ENCODE peak calls at places on chromosome 2, in seven cellular contexts. One of them, this sample, is unnamed.

GRCh38 chr2:167943877-167944276 is 303.5 kb downstream of the STK39 start:
- DNase-seq in fibroblast of pulmonary artery: peak
- DNase-seq in IMR-90: peak
- DNase-seq in tibial artery: no peak
- DNase-seq in GM23338: no peak
- DNase-seq in GM13977: no peak
- DNase-seq in tibial nerve: no peak
- DNase-seq in this sample: no peak

GRCh38 chr2:71282493-71282892 is 49.1 kb upstream of the ZNF638 start:
- DNase-seq in fibroblast of pulmonary artery: no peak
- DNase-seq in tibial artery: no peak
- DNase-seq in tibial nerve: no peak
- DNase-seq in GM13977: no peak
- DNase-seq in IMR-90: no peak
- DNase-seq in GM23338: peak
- DNase-seq in this sample: no peak

GRCh38 chr2:215900203-215900611 is 113.1 kb downstream of the MREG start:
- DNase-seq in IMR-90: peak
- DNase-seq in GM23338: no peak
- DNase-seq in fibroblast of pulmonary artery: peak
- DNase-seq in tibial artery: peak
- DNase-seq in tibial nerve: peak
- DNase-seq in GM13977: no peak
- DNase-seq in this sample: no peak

GRCh38 chr2:40041983-40042382 is 262.9 kb upstream of the THUMPD2 start:
- DNase-seq in GM13977: no peak
- DNase-seq in GM23338: no peak
- DNase-seq in tibial nerve: no peak
- DNase-seq in fibroblast of pulmonary artery: peak
- DNase-seq in tibial artery: no peak
- DNase-seq in IMR-90: peak
- DNase-seq in this sample: no peak

GRCh38 chr2:60707750-60708371 is 48.2 kb upstream of the PAPOLG start:
- DNase-seq in tibial artery: no peak
- DNase-seq in GM13977: peak
- DNase-seq in IMR-90: peak
- DNase-seq in tibial nerve: no peak
- DNase-seq in fibroblast of pulmonary artery: peak
- DNase-seq in GM23338: peak
- DNase-seq in this sample: peak

GRCh38 chr2:99975386-99975785 is 167.0 kb downstream of the AFF3 start:
- DNase-seq in fibroblast of pulmonary artery: peak
- DNase-seq in tibial nerve: no peak
- DNase-seq in IMR-90: peak
- DNase-seq in GM23338: no peak
- DNase-seq in tibial artery: no peak
- DNase-seq in GM13977: no peak
- DNase-seq in this sample: no peak

GRCh38 chr2:20447437-20448245 is 767 bp downstream of the RHOB start:
- DNase-seq in tibial nerve: no peak
- DNase-seq in GM23338: peak
- DNase-seq in GM13977: peak
- DNase-seq in fibroblast of pulmonary artery: peak
- DNase-seq in tibial artery: peak
- DNase-seq in IMR-90: peak
- DNase-seq in this sample: peak

GRCh38 chr2:240463866-240464481 is 28.5 kb downstream of the GPC1 start:
- DNase-seq in tibial artery: no peak
- DNase-seq in tibial nerve: peak
- DNase-seq in GM23338: no peak
- DNase-seq in IMR-90: no peak
- DNase-seq in GM13977: no peak
- DNase-seq in fibroblast of pulmonary artery: no peak
- DNase-seq in this sample: no peak

GRCh38 chr2:191930205-191930604 is 83.3 kb upstream of the CAVIN2 start:
- DNase-seq in tibial artery: no peak
- DNase-seq in IMR-90: no peak
- DNase-seq in tibial nerve: no peak
- DNase-seq in fibroblast of pulmonary artery: no peak
- DNase-seq in GM13977: no peak
- DNase-seq in GM23338: no peak
- DNase-seq in this sample: no peak

GRCh38 chr2:218570850-218571249 is 2.2 kb downstream of the CNOT9 start:
- DNase-seq in GM23338: no peak
- DNase-seq in fibroblast of pulmonary artery: peak
- DNase-seq in tibial nerve: no peak
- DNase-seq in IMR-90: peak
- DNase-seq in tibial artery: no peak
- DNase-seq in GM13977: no peak
- DNase-seq in this sample: no peak

GRCh38 chr2:42921721-42922120 is 129.3 kb upstream of the HAAO start:
- DNase-seq in tibial nerve: no peak
- DNase-seq in fibroblast of pulmonary artery: no peak
- DNase-seq in tibial artery: no peak
- DNase-seq in IMR-90: no peak
- DNase-seq in GM23338: no peak
- DNase-seq in GM13977: no peak
- DNase-seq in this sample: no peak

GRCh38 chr2:219010162-219010756 is 17.0 kb upstream of the CRYBA2 start:
- DNase-seq in tibial artery: no peak
- DNase-seq in IMR-90: no peak
- DNase-seq in GM23338: peak
- DNase-seq in GM13977: no peak
- DNase-seq in tibial nerve: no peak
- DNase-seq in fibroblast of pulmonary artery: peak
- DNase-seq in this sample: peak

GRCh38 chr2:236634203-236634602 is 64.6 kb downstream of the ACKR3 start:
- DNase-seq in GM23338: no peak
- DNase-seq in fibroblast of pulmonary artery: no peak
- DNase-seq in GM13977: no peak
- DNase-seq in tibial nerve: no peak
- DNase-seq in tibial artery: no peak
- DNase-seq in IMR-90: no peak
- DNase-seq in this sample: no peak

GRCh38 chr2:122737429-122738077 is 982.1 kb downstream of the TSN start:
- DNase-seq in IMR-90: no peak
- DNase-seq in GM23338: no peak
- DNase-seq in fibroblast of pulmonary artery: peak
- DNase-seq in tibial nerve: no peak
- DNase-seq in tibial artery: no peak
- DNase-seq in GM13977: peak
- DNase-seq in this sample: peak

DNA sequence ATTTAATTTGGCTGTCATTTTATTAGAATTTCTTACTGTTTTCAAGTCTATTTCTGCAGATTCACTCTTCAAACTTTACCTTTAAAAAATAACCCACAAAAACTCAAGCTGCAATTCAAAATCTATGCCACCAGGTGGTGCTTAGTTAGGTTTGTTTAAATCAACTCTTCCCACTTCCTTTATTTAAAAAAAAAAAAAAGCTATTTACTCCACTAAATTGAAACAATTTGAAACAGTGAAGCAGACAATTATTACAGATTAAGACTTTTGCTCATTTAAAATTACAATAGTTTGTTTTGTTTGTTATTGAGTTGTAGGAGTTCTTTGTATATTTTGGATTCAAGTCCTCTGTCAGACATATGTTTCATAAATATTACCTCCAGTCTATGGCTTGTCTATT is 300.0 kb downstream of the PDE11A start:
- DNase-seq in GM13977: peak
- DNase-seq in fibroblast of pulmonary artery: peak
- DNase-seq in IMR-90: peak
- DNase-seq in tibial artery: no peak
- DNase-seq in tibial nerve: peak
- DNase-seq in GM23338: peak
- DNase-seq in this sample: peak
- TF ChIP-seq CTCF in GM13977: peak
- TF ChIP-seq CTCF in fibroblast of pulmonary artery: peak
- TF ChIP-seq CTCF in IMR-90: peak
- TF ChIP-seq CTCF in tibial artery: peak
- TF ChIP-seq CTCF in tibial nerve: peak
- TF ChIP-seq CTCF in GM23338: peak
- TF ChIP-seq CTCF in this sample: no peak

GRCh38 chr2:168948621-168949212 is 47.6 kb downstream of the G6PC2 start:
- DNase-seq in IMR-90: peak
- DNase-seq in tibial nerve: no peak
- DNase-seq in fibroblast of pulmonary artery: peak
- DNase-seq in GM13977: no peak
- DNase-seq in tibial artery: no peak
- DNase-seq in GM23338: peak
- DNase-seq in this sample: peak
- TF ChIP-seq CTCF in IMR-90: peak
- TF ChIP-seq CTCF in tibial nerve: no peak
- TF ChIP-seq CTCF in fibroblast of pulmonary artery: peak
- TF ChIP-seq CTCF in GM13977: peak
- TF ChIP-seq CTCF in tibial artery: no peak
- TF ChIP-seq CTCF in GM23338: peak
- TF ChIP-seq CTCF in this sample: peak

DNA sequence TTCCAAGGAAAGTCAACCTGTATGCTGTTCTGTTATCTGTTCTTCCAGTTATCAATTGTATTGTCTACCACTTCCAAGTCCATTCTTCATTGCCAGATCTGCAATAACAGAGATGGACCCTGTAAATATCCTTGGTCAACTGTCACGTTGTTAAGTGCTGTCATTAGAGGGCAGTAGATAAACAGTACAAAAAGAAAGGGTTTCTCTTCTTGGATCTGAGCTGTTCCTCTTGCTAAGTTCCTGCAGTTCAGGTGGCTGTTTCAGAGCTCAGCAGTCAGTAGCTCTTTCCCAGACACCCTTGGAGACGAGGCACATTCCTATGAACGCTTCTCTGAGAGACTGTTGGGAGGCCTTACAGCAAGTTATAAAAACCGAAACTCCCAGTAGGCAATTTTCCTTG is 957.1 kb upstream of the CHAC2 start:
- DNase-seq in IMR-90: peak
- DNase-seq in fibroblast of pulmonary artery: peak
- DNase-seq in tibial nerve: no peak
- DNase-seq in tibial artery: no peak
- DNase-seq in GM23338: peak
- DNase-seq in GM13977: peak
- DNase-seq in this sample: peak
- TF ChIP-seq CTCF in IMR-90: peak
- TF ChIP-seq CTCF in fibroblast of pulmonary artery: peak
- TF ChIP-seq CTCF in tibial nerve: peak
- TF ChIP-seq CTCF in tibial artery: no peak
- TF ChIP-seq CTCF in GM23338: peak
- TF ChIP-seq CTCF in GM13977: peak
- TF ChIP-seq CTCF in this sample: no peak

DNA sequence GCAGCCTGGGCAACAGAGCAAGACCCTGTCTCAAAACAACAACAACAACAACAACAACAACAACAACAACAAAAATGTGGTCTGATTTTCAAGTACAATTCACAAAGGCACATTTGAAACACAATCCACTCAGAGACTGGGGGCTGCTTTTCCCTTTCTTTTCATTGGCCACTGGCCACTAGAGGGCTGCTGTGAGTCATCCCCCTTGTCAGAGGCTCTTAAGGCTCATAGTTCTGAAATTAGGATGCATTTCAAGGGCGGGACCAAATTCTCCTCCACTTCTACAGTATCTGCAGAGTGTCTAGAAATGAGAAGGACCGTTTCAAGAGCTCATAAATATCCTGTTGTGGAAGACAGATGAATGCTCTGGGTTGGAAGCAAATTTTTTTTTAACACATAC is 285.4 kb downstream of the NRXN1 start:
- DNase-seq in GM13977: peak
- DNase-seq in GM23338: peak
- DNase-seq in IMR-90: peak
- DNase-seq in tibial artery: no peak
- DNase-seq in fibroblast of pulmonary artery: peak
- DNase-seq in tibial nerve: no peak
- DNase-seq in this sample: peak
- TF ChIP-seq CTCF in GM13977: peak
- TF ChIP-seq CTCF in GM23338: peak
- TF ChIP-seq CTCF in IMR-90: peak
- TF ChIP-seq CTCF in tibial artery: no peak
- TF ChIP-seq CTCF in fibroblast of pulmonary artery: peak
- TF ChIP-seq CTCF in tibial nerve: no peak
- TF ChIP-seq CTCF in this sample: peak

GRCh38 chr2:3001595-3002184 is 375.9 kb downstream of the EIPR1 start:
- DNase-seq in tibial nerve: no peak
- DNase-seq in fibroblast of pulmonary artery: peak
- DNase-seq in GM23338: peak
- DNase-seq in GM13977: no peak
- DNase-seq in IMR-90: no peak
- DNase-seq in tibial artery: no peak
- DNase-seq in this sample: no peak

GRCh38 chr2:3005859-3006258 is 371.8 kb downstream of the EIPR1 start:
- DNase-seq in GM23338: no peak
- DNase-seq in GM13977: no peak
- DNase-seq in tibial artery: no peak
- DNase-seq in tibial nerve: no peak
- DNase-seq in fibroblast of pulmonary artery: no peak
- DNase-seq in IMR-90: no peak
- DNase-seq in this sample: no peak

GRCh38 chr2:3000968-3001367 is 376.6 kb downstream of the EIPR1 start:
- DNase-seq in GM13977: no peak
- DNase-seq in IMR-90: no peak
- DNase-seq in fibroblast of pulmonary artery: no peak
- DNase-seq in GM23338: no peak
- DNase-seq in tibial artery: no peak
- DNase-seq in tibial nerve: no peak
- DNase-seq in this sample: no peak
- TF ChIP-seq CTCF in GM13977: no peak
- TF ChIP-seq CTCF in IMR-90: no peak
- TF ChIP-seq CTCF in fibroblast of pulmonary artery: no peak
- TF ChIP-seq CTCF in GM23338: no peak
- TF ChIP-seq CTCF in tibial artery: no peak
- TF ChIP-seq CTCF in tibial nerve: no peak
- TF ChIP-seq CTCF in this sample: no peak

GRCh38 chr2:222283634-222284033 is 15.2 kb downstream of the PAX3 start:
- DNase-seq in tibial nerve: no peak
- DNase-seq in IMR-90: no peak
- DNase-seq in GM23338: peak
- DNase-seq in GM13977: no peak
- DNase-seq in tibial artery: no peak
- DNase-seq in fibroblast of pulmonary artery: no peak
- DNase-seq in this sample: no peak
- TF ChIP-seq CTCF in tibial nerve: no peak
- TF ChIP-seq CTCF in IMR-90: no peak
- TF ChIP-seq CTCF in GM23338: peak
- TF ChIP-seq CTCF in GM13977: no peak
- TF ChIP-seq CTCF in tibial artery: no peak
- TF ChIP-seq CTCF in fibroblast of pulmonary artery: no peak
- TF ChIP-seq CTCF in this sample: no peak